ENCODE peak calls at places on chromosomes 5 and 9, in six cellular contexts. M is caudate nucleus; J is mammary epithelial cell; U is tibial nerve; Z is ovary; K is CD4-positive, alpha-beta memory T cell. G is an unnamed sample.

GRCh38 chr5:19424506-19424905 is 563.5 kb downstream of the CDH18 start:
- DNase-seq in J (no peak), Z (no peak), M (no peak), K (no peak), U (no peak), G (no peak)

GRCh38 chr5:172482156-172483020 is 28.1 kb upstream of the SH3PXD2B start:
- DNase-seq in U (no peak), Z (no peak), K (no peak), M (no peak), J (peak; percentile 44), G (no peak)

GRCh38 chr5:6439588-6440550 is 8.8 kb upstream of the UBE2QL1 start:
- DNase-seq in U (no peak), J (peak; percentile 9), M (no peak), K (no peak), Z (no peak), G (no peak)

GRCh38 chr5:33556330-33557328 is 115.9 kb downstream of the TARS1 start:
- DNase-seq in M (no peak), Z (peak; percentile 21), U (no peak), K (no peak), J (peak; percentile 42), G (no peak)

GRCh38 chr5:115432691-115433090 is 111.9 kb downstream of the FEM1C start:
- DNase-seq in M (no peak), Z (no peak), U (no peak), J (no peak), K (no peak), G (no peak)

GRCh38 chr9:35566417-35566816 is 38.6 kb upstream of the TESK1 start:
- DNase-seq in Z (no peak), K (no peak), J (no peak), U (no peak), M (no peak), G (no peak)

GRCh38 chr5:180047667-180048066 is 23.9 kb downstream of the RNF130 start:
- DNase-seq in K (no peak), Z (peak; percentile 21), M (no peak), J (no peak), U (peak; percentile 35), G (no peak)

GRCh38 chr9:35074791-35075190 is 2.4 kb upstream of the VCP start:
- DNase-seq in J (no peak), U (no peak), Z (no peak), K (no peak), M (no peak), G (no peak)

GRCh38 chr9:116499986-116500871 is 186.9 kb upstream of the TRIM32 start:
- DNase-seq in M (no peak), U (no peak), J (peak; percentile 17), Z (no peak), K (no peak), G (no peak)

GRCh38 chr9:114200721-114201300 is 45.5 kb downstream of the COL27A1 start:
- DNase-seq in Z (no peak), J (no peak), U (no peak), K (no peak), M (no peak), G (no peak)

GRCh38 chr9:22208846-22209585 is 199.9 kb upstream of the CDKN2B start:
- DNase-seq in M (no peak), U (no peak), Z (no peak), J (peak; percentile 74), K (no peak), G (no peak)

GRCh38 chr5:72110401-72111013 is 3.2 kb downstream of the MAP1B start:
- DNase-seq in K (no peak), U (no peak), Z (no peak), M (peak; percentile 3), J (no peak), G (no peak)

GRCh38 chr5:159156839-159157238 is 52.5 kb downstream of the RNF145 start:
- DNase-seq in Z (peak; percentile 15), U (no peak), J (peak; percentile 65), K (peak; percentile 73), M (no peak), G (peak; percentile 53)

GRCh38 chr5:155068616-155069100 is 55.1 kb downstream of the KIF4B start:
- DNase-seq in M (no peak), J (no peak), K (no peak), Z (no peak), U (no peak), G (no peak)

GRCh38 chr9:123356851-123357747 is 1.1 kb downstream of the CRB2 start:
- DNase-seq in U (no peak), M (no peak), K (no peak), J (no peak), Z (no peak), G (no peak)

DNA sequence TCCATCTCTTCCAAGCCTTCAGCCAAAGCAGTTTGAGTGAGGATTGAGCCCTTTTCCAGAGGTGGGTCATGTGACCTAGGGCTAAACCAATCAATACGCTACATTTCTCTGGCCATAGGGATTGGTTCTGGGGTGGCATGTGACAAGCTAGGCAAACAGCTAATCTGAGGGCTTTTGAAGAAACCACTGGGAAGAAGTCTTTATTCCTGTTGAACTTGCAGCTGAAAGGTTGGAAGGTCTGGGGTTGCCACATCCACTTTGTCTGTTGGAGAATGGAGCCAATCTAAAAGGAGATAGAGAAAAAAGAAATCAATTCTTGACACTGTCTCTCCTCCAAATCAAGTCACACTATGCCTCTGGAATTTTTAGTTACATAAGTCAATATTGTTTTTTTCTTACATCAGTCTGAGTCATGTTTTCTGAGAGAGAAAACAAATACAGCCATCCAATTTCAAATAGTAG is 637.8 kb upstream of the WWC1 start:
- DNase-seq in U (no peak), J (peak; percentile 58), K (no peak), Z (no peak), M (no peak), G (no peak)
- H3K27ac ChIP-seq in U (no peak overlapping the region), J (no peak overlapping the region), K (no peak overlapping the region), Z (no peak overlapping the region), M (no peak overlapping the region), G (no peak overlapping the region)

GRCh38 chr9:111621895-111622480 is 9.1 kb upstream of the DNAJC25 start:
- DNase-seq in J (peak; percentile 14), M (no peak), U (no peak), Z (no peak), K (peak; percentile 26), G (peak; percentile 21)
- H3K27ac ChIP-seq in J (no peak overlapping the region), M (no peak overlapping the region), U (peak overlapping the region; percentile 32), Z (no peak overlapping the region), K (no peak overlapping the region), G (no peak overlapping the region)

DNA sequence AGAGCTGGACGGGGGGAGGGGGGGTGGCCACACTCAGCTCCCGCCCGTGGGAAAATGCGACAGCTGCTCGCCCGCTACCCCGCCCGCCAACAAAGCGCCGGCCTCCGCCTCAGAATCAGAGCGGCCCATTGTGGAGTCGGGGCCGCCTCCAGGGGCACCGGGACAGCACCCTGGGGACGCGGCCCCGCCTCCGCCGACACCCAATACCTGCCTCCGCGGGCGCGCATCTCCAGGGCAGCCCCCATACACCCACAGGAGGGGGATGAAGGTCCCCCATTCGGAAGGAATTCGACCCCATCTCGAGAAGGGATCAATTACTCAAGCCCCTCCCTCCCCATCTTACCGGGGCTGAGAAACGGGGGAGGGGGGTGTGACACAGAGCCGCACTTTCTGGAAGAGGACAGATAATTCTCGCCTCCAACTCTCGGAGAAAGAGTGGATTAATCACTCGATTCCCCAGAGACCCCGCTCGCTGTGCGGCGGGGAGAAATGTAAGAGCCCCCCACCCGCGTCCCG is 1.2 kb downstream of the NOTCH1 start:
- DNase-seq in U (peak; percentile 63), Z (no peak), K (peak; percentile 39), J (peak; percentile 62), M (peak; percentile 88), G (peak; percentile 76)
- H3K27ac ChIP-seq in U (peak overlapping the region; percentile 93), Z (no peak overlapping the region), K (peak overlapping the region; percentile 60), J (peak overlapping the region; percentile 48), M (peak overlapping the region; percentile 96), G (peak overlapping the region; percentile 80)

GRCh38 chr5:178770621-178771020 is 40.2 kb upstream of the ZNF354A start:
- DNase-seq in M (no peak), J (no peak), Z (no peak), K (no peak), U (no peak), G (no peak)

GRCh38 chr5:178766936-178767912 is 36.8 kb upstream of the ZNF354A start:
- DNase-seq in U (no peak), Z (no peak), J (no peak), M (no peak), K (no peak), G (no peak)

GRCh38 chr5:178765753-178766300 is 35.4 kb upstream of the ZNF354A start:
- DNase-seq in J (peak; percentile 56), M (no peak), U (no peak), Z (no peak), K (no peak), G (no peak)

GRCh38 chr5:178769617-178770290 is 39.3 kb upstream of the ZNF354A start:
- DNase-seq in U (no peak), J (no peak), Z (no peak), M (no peak), K (no peak), G (no peak)

DNA sequence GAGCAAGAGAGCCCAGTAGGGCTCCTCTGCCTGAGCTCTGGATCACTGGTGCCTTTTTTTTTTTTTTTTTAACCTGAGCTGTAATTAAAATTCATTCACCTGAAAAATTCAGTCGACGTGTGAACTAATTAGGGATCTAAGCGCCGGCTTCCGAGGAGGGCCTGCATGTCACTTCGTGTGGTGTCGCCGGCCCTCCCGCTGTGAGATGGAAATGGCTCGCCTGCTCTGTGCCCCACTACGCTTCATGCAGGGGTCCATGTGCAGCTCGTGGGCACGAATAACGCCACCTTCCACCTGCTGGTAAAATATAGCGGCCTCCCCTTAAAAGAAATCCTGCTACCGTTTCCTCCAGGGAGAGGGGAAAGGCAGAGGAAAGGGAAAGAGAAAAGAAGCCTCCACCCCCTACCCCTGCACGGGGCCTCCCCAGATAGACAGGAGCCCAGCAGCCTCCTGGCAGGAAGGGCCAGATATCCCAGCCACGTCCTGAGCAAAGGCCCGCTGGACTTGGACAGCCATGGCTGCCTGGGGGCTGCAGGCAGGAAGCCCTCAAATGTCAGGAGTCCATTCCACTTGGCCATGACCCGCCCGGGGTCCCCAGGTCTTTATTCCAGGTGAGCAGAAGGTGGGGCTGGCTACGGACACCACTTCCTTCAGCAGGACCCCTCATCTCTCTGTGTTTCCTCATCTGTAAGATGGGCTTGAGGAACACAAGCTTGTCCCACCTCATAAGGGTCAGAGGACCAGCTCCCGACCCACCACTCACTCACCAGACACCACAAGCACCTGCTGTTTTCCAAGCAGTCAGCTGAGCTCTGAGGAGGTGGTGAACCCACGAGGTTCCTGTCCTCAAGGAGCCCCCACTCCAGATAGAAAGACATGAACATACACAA is 38.2 kb upstream of the ZNF354A start:
- DNase-seq in M (no peak), U (no peak), Z (no peak), K (no peak), J (no peak), G (no peak)
- H3K27ac ChIP-seq in M (no peak overlapping the region), U (no peak overlapping the region), Z (no peak overlapping the region), K (no peak overlapping the region), J (no peak overlapping the region), G (no peak overlapping the region)

DNA sequence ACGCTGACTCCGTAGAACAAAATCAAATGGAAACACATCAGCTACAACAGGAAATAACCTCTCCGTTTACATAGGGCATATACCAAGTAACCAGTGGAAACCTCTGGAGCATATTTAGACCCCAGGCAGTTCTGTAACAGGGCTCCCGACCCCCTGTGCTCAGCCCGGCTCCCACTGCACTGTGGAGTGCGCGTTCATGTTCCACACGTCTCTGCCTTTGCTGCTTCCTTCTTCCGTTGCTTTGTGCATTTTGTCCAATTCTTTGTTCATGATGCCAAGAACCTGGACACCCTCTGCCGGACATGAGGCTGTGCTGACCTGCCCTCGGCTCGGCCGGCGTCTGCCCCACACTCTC is 5.9 kb upstream of the AGPAT2 start:
- DNase-seq in Z (no peak), U (no peak), J (no peak), K (no peak), M (no peak), G (no peak)
- H3K27ac ChIP-seq in Z (no peak overlapping the region), U (no peak overlapping the region), J (no peak overlapping the region), K (no peak overlapping the region), M (no peak overlapping the region), G (no peak overlapping the region)